ENCODE peak calls at places on chromosomes 16 and 17, in six cellular contexts. U is lower leg skin, M is right lobe of liver, N is prostate gland, S is K562, G is H54. V is an unnamed sample.

GRCh38 chr17:75625813-75626486 is 7.3 kb upstream of the SMIM5 start:
- DNase-seq in U (no peak), M (no peak), N (no peak), S (peak; percentile 75), G (peak; percentile 67), V (peak; percentile 88)

GRCh38 chr16:3599121-3599520 is 12.3 kb downstream of the SLX4 start:
- DNase-seq in U (no peak), M (no peak), N (no peak), S (no peak), G (no peak), V (no peak)

GRCh38 chr17:9200197-9200662 is 178.9 kb downstream of the NTN1 start:
- DNase-seq in U (no peak), M (no peak), N (no peak), S (no peak), G (no peak), V (no peak)

GRCh38 chr16:70713781-70714180 is 27.9 kb upstream of the MTSS2 start:
- DNase-seq in U (no peak), M (no peak), N (no peak), S (no peak), G (no peak), V (no peak)

GRCh38 chr16:35431829-35432663 is 1972.6 kb downstream of the TP53TG3F start:
- DNase-seq in U (no peak), M (no peak), N (no peak), S (peak; percentile 46), G (peak; percentile 9), V (no peak)

GRCh38 chr17:32341141-32341856 is 674 bp downstream of the C17orf75 start:
- DNase-seq in U (peak; percentile 66), M (no peak), N (no peak), S (no peak), G (no peak), V (no peak)

GRCh38 chr16:47247691-47248090 is 103.9 kb upstream of the NETO2 start:
- DNase-seq in U (no peak), M (no peak), N (no peak), S (no peak), G (no peak), V (no peak)

GRCh38 chr17:2400474-2400866 is 390 bp downstream of the MNT start:
- DNase-seq in U (no peak), M (peak; percentile 75), N (no peak), S (peak; percentile 20), G (no peak), V (no peak)

GRCh38 chr16:84848991-84849634 is 29.3 kb downstream of the CRISPLD2 start:
- DNase-seq in U (no peak), M (no peak), N (no peak), S (no peak), G (no peak), V (no peak)

GRCh38 chr16:69350536-69351133 is 951 bp downstream of the TMED6 start:
- DNase-seq in U (no peak), M (no peak), N (no peak), S (no peak), G (no peak), V (no peak)

GRCh38 chr16:54140057-54140787 is 146.4 kb downstream of the IRX3 start:
- DNase-seq in U (no peak), M (no peak), N (no peak), S (no peak), G (no peak), V (no peak)

GRCh38 chr16:80198265-80198994 is 342.4 kb upstream of the DYNLRB2 start:
- DNase-seq in U (no peak), M (no peak), N (no peak), S (no peak), G (no peak), V (no peak)

GRCh38 chr17:57243171-57243622 is 13.1 kb upstream of the MSI2 start:
- DNase-seq in U (peak; percentile 92), M (peak; percentile 52), N (peak; percentile 61), S (peak; percentile 81), G (peak; percentile 74), V (peak; percentile 53)

GRCh38 chr17:12180644-12181261 is 160.1 kb downstream of the MAP2K4 start:
- DNase-seq in U (no peak), M (no peak), N (peak; percentile 30), S (peak; percentile 23), G (peak; percentile 12), V (no peak)

GRCh38 chr17:29590979-29591736 is 1.7 kb upstream of the GIT1 start:
- DNase-seq in U (peak; percentile 93), M (no peak), N (no peak), S (peak; percentile 74), G (peak; percentile 50), V (no peak)
- TF ChIP-seq POLR2A in U (no peak), M (no peak), N (no peak), S (no peak), G (no peak), V (no peak)

DNA sequence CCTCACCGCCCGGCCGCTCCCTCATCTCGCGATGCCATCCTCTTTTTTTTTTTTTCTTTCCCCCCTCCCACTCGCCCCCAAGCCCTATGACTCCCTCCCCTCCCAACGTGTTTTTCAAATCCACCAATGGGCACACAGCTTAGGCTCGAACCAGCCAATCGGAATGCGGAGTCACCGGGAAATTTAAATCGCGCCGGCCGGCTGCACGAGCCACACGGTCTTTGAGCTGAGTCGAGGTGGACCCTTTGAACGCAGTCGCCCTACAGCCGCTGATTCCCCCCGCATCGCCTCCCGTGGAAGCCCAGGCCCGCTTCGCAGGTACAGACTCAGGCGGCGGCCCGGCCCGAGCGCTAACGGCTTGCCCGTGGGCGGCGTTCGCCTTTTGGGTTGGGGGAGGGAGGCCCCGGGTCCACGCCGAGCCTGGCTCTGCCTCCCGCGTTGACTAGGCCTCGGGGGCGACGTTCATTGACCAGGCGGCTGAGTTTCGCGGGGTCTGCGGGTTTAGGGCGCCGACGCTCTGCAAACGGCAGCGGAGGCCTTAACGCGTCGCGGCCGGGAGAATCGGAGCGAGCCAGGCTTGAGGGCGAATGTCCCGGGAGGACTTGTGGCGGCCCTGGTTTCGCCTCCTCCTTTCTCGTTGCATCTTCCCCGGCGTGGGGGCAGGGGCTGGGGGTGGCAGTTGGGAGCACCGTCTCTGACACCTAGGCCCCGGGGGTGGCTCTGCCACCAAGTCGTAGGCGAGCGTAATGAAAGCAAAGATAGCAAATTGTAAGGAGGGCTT is at the start of gene KPNA2:
- DNase-seq in U (peak; percentile 98), M (peak; percentile 90), N (peak; percentile 92), S (peak; percentile 98), G (peak; percentile 93), V (peak; percentile 92)
- TF ChIP-seq POLR2A in U (no peak), M (peak; percentile 77), N (peak; percentile 30), S (peak; percentile 98), G (peak; percentile 91), V (peak; percentile 90)

DNA sequence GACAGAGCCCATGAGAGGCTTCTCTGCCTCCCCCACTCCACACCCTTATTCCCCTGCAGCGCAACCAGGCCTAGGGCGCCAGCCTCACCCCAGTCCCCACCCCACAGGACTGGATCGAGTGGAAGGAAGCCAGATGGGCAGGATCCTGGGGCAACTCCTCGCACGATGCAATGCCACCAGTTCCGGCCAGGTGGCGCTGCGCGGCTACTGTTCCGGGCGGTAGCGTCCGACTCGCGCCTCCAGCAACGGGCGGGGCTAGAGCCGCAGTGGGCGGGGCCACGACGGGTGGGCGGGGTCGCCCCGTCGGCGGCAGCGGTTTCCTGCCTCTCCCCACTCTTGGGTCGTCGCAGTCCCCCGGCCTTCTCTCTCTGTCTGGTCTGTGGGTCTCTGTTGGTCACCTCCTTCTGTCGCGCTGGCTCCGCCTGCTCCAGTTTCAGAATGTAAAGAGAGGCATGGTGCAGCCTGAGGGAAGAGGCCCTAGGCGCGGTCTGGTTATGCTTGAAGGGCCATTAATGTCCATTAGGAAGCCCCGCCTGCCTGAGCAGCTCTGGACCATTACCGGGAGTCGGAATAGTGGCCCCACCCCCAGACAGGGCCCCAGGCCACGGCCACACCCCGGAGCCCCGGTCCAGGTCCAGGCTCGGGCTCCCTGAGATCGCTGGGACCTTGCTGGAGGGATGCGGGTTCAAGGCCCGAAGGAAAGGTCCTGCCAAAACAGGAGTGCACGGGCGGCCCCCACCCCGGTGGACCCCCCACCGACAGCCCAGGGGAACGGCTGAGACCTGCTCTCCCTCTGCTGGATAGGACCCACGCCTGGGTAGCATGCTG is 3.4 kb upstream of the NHERF2 start:
- DNase-seq in U (peak; percentile 98), M (peak; percentile 94), N (peak; percentile 92), S (peak; percentile 96), G (peak; percentile 99), V (peak; percentile 98)
- TF ChIP-seq POLR2A in U (no peak), M (peak; percentile 43), N (peak; percentile 58), S (peak; percentile 69), G (no peak), V (no peak)

GRCh38 chr16:642189-643049 is 791 bp downstream of the MCRIP2 start:
- DNase-seq in U (no peak), M (peak; percentile 83), N (peak; percentile 44), S (peak; percentile 71), G (no peak), V (peak; percentile 67)

GRCh38 chr16:643050-643368 is 1.4 kb downstream of the MCRIP2 start:
- DNase-seq in U (no peak), M (no peak), N (no peak), S (no peak), G (no peak), V (no peak)

GRCh38 chr16:640614-641013 is 1.0 kb upstream of the MCRIP2 start:
- DNase-seq in U (no peak), M (no peak), N (no peak), S (no peak), G (no peak), V (no peak)

GRCh38 chr16:638836-639235 is 2.7 kb upstream of the METTL26 start:
- DNase-seq in U (no peak), M (no peak), N (no peak), S (no peak), G (no peak), V (no peak)

GRCh38 chr16:641326-642188 is at the start of gene MCRIP2:
- DNase-seq in U (peak; percentile 95), M (peak; percentile 94), N (peak; percentile 73), S (peak; percentile 94), G (peak; percentile 98), V (peak; percentile 91)
- TF ChIP-seq POLR2A in U (no peak), M (peak; percentile 92), N (peak; percentile 43), S (peak; percentile 80), G (peak; percentile 95), V (peak; percentile 20)

GRCh38 chr16:23999663-24000062 is 163.9 kb downstream of the PRKCB start:
- DNase-seq in U (no peak), M (no peak), N (no peak), S (no peak), G (no peak), V (no peak)
- TF ChIP-seq POLR2A in U (no peak), M (no peak), N (no peak), S (no peak), G (no peak), V (no peak)

GRCh38 chr17:17416400-17417360 is 60.1 kb upstream of the MED9 start:
- DNase-seq in U (peak; percentile 72), M (peak; percentile 55), N (peak; percentile 72), S (peak; percentile 12), G (no peak), V (no peak)
- TF ChIP-seq POLR2A in U (no peak), M (no peak), N (no peak), S (no peak), G (no peak), V (no peak)

DNA sequence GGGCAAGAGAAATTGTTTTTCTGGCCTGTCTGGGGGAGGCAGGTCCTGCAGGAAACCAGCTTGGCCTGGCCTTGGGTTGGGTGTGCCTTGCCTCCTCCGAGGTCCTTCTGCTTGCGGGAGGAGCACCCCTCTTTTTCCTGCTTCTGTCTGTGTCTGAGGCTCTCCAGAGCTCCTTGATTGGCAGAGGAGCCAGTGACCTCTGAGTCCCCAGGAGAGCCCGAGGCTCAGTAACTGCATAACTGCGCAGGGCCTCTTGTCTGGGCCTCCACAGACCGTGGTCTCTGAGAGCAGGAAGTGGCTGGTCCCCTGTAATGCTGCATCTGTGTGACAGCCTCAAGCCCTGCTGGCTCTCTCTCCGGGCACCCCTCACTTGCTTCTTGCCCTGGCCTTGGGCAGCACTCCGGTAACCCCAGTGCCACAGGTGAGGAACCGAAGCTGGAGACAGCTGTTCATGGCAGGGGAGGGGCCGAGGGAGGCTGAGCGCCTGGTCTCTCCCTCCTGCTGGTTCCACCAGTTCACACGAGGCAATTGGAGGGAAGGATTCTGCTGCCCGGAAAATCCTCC is 1.6 kb downstream of the CAPN15 start:
- DNase-seq in U (no peak), M (no peak), N (no peak), S (no peak), G (no peak), V (no peak)
- TF ChIP-seq POLR2A in U (no peak), M (no peak), N (no peak), S (no peak), G (no peak), V (no peak)

V was measured in GM12891.